ENCODE peak calls at places on chromosomes 2 and 18, in ten cellular contexts. S is neural crest cell, X is MM.1S, L is mammary epithelial cell, A is GM20000, O is uterus, H is esophagus squamous epithelium, K is Peyer's patch, W is GM12864, N is Calu3. P is an unnamed sample.

GRCh38 chr2:18085593-18085992 is 207.1 kb downstream of the KCNS3 start:
- DNase-seq in H (no peak), O (no peak), S (no peak), K (no peak), A (no peak), W (no peak), L (no peak), N (no peak), X (no peak), P (no peak)

GRCh38 chr18:25056456-25056855 is 295.5 kb downstream of the ZNF521 start:
- DNase-seq in H (no peak), O (no peak), N (no peak), S (no peak), K (no peak), L (no peak), X (no peak), W (no peak), A (no peak), P (no peak)

GRCh38 chr18:785242-785641 is 26.8 kb downstream of the YES1 start:
- DNase-seq in N (no peak), O (no peak), W (no peak), S (no peak), K (no peak), X (no peak), H (no peak), A (no peak), L (no peak), P (no peak)

GRCh38 chr18:71471963-71472725 is 1072.0 kb downstream of the CBLN2 start:
- DNase-seq in H (no peak), L (no peak), S (no peak), N (no peak), W (no peak), K (no peak), X (no peak), A (no peak), O (no peak), P (no peak)

GRCh38 chr2:64463784-64464183 is 9.8 kb downstream of the LGALSL start:
- DNase-seq in H (no peak), L (peak; percentile 84), S (no peak), X (no peak), A (no peak), K (no peak), O (no peak), W (no peak), N (no peak), P (no peak)

GRCh38 chr2:43605079-43605655 is 9.3 kb upstream of the THADA start:
- DNase-seq in N (peak; percentile 47), H (no peak), A (peak; percentile 28), W (no peak), K (no peak), O (no peak), S (no peak), X (peak; percentile 47), L (peak; percentile 36), P (peak; percentile 32)

GRCh38 chr2:75844651-75845050 is 133.9 kb upstream of the GCFC2 start:
- DNase-seq in W (no peak), L (no peak), N (no peak), K (no peak), O (no peak), H (no peak), A (peak; percentile 8), S (no peak), X (no peak), P (no peak)

GRCh38 chr18:35511833-35512232 is 14.1 kb upstream of the INO80C start:
- DNase-seq in W (no peak), A (no peak), S (no peak), O (no peak), X (no peak), N (no peak), K (no peak), L (no peak), H (no peak), P (no peak)

GRCh38 chr2:29405266-29405665 is 290.1 kb downstream of the CLIP4 start:
- DNase-seq in A (no peak), H (no peak), O (no peak), S (no peak), K (no peak), W (no peak), L (no peak), N (no peak), X (no peak), P (no peak)

GRCh38 chr2:134027980-134028379 is 225.9 kb upstream of the MGAT5 start:
- DNase-seq in X (no peak), K (no peak), O (no peak), S (no peak), N (peak; percentile 23), H (no peak), L (no peak), A (no peak), W (no peak), P (no peak)

GRCh38 chr2:70509565-70509964 is 44.1 kb downstream of the TGFA start:
- DNase-seq in W (no peak), X (no peak), H (no peak), O (no peak), N (peak; percentile 82), K (peak; percentile 66), S (no peak), L (no peak), A (no peak), P (no peak)

DNA sequence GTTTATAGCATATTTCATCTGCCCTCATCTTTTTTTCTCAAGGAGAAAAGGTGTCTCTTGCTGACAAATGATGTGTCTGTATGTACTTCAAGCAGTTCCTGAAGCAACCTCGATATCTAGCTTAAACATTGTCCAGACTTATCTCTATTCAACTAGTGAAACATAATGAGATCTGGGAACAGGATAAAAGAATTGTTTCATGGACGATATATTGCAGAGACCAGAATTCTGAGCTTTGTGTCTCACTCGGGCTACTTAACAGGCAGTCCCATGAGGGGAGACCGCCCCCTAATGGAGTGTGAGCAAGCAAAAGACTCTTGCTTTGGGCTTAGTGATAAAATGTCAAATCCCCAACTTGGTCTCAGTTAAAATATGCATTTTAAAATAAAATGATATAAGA is 929.2 kb upstream of the SOX11 start:
- DNase-seq in N (no peak), A (no peak), K (no peak), L (no peak), W (no peak), X (no peak), O (no peak), H (no peak), S (peak; percentile 54), P (no peak)
- TF ChIP-seq CTCF in N (no peak), A (no peak), K (no peak), L (no peak), W (no peak), X (peak; percentile 28), O (no peak), H (no peak), S (peak; percentile 78), P (no peak)

GRCh38 chr2:229713371-229714079 is 830 bp downstream of the DNER start:
- DNase-seq in S (peak; percentile 13), X (peak; percentile 44), A (peak; percentile 40), H (no peak), N (peak; percentile 58), K (no peak), W (no peak), O (no peak), L (no peak), P (peak; percentile 42)

GRCh38 chr2:229712125-229712524 is 2.2 kb downstream of the DNER start:
- DNase-seq in H (no peak), S (no peak), X (no peak), L (no peak), N (no peak), O (no peak), W (no peak), A (peak; percentile 33), K (no peak), P (no peak)

GRCh38 chr2:229714080-229714735 is at the start of gene DNER:
- DNase-seq in N (peak; percentile 69), K (no peak), S (peak; percentile 47), A (peak; percentile 86), O (no peak), L (no peak), W (no peak), X (peak; percentile 67), H (no peak), P (peak; percentile 85)

GRCh38 chr2:229715895-229716507 is 1.6 kb upstream of the DNER start:
- DNase-seq in H (no peak), A (peak; percentile 32), X (peak; percentile 56), O (no peak), W (no peak), S (peak; percentile 21), L (peak; percentile 37), K (no peak), N (peak; percentile 58), P (no peak)

GRCh38 chr2:229714736-229715541 is 584 bp upstream of the DNER start:
- DNase-seq in X (peak; percentile 58), O (no peak), W (no peak), K (peak; percentile 52), H (no peak), N (peak; percentile 63), L (peak; percentile 56), A (peak; percentile 73), S (peak; percentile 49), P (peak; percentile 77)
- TF ChIP-seq CTCF in X (no peak), O (no peak), W (no peak), K (no peak), H (no peak), N (no peak), L (no peak), A (no peak), S (no peak), P (no peak)

GRCh38 chr2:180735799-180736198 is 244.6 kb upstream of the UBE2E3 start:
- DNase-seq in O (no peak), L (no peak), K (no peak), A (no peak), S (no peak), W (no peak), N (no peak), H (no peak), X (no peak), P (no peak)

GRCh38 chr2:180732337-180732736 is 248.1 kb upstream of the UBE2E3 start:
- DNase-seq in A (no peak), X (no peak), L (no peak), K (no peak), H (no peak), S (no peak), O (no peak), N (no peak), W (no peak), P (no peak)

GRCh38 chr2:180734382-180734781 is 246.0 kb upstream of the UBE2E3 start:
- DNase-seq in S (no peak), H (no peak), X (no peak), L (no peak), A (no peak), W (no peak), N (no peak), O (no peak), K (no peak), P (no peak)

GRCh38 chr2:180730976-180731375 is 249.4 kb upstream of the UBE2E3 start:
- DNase-seq in H (no peak), W (no peak), A (no peak), N (no peak), X (no peak), S (no peak), L (peak; percentile 70), O (no peak), K (no peak), P (no peak)

GRCh38 chr2:180733330-180733729 is 247.1 kb upstream of the UBE2E3 start:
- DNase-seq in H (no peak), W (no peak), S (no peak), K (no peak), X (no peak), N (no peak), A (no peak), O (no peak), L (no peak), P (no peak)
- TF ChIP-seq CTCF in H (no peak), W (no peak), S (no peak), K (no peak), X (no peak), N (no peak), A (no peak), O (no peak), L (no peak), P (no peak)

GRCh38 chr18:54004828-54005227 is 219.6 kb downstream of the MBD2 start:
- DNase-seq in L (peak; percentile 37), H (no peak), K (no peak), W (no peak), O (no peak), S (no peak), A (no peak), X (no peak), N (peak; percentile 2), P (no peak)
- TF ChIP-seq CTCF in L (no peak), H (no peak), K (no peak), W (peak; percentile 38), O (no peak), S (no peak), A (no peak), X (no peak), N (no peak), P (no peak)

P was measured in GM13976.